ENCODE peak calls at places on chromosome 4, in four cellular contexts. One of them, this sample, is unnamed.

GRCh38 chr4:39559641-39560040 is 32.4 kb upstream of the UGDH start:
- DNase-seq in HepG2: no peak
- DNase-seq in GM12878: no peak
- DNase-seq in H1: no peak
- DNase-seq in this sample: no peak

GRCh38 chr4:159487284-159487747 is 384.4 kb downstream of the RAPGEF2 start:
- DNase-seq in HepG2: peak; percentile 68
- DNase-seq in GM12878: peak; percentile 17
- DNase-seq in H1: peak; percentile 21
- DNase-seq in this sample: peak; percentile 55

GRCh38 chr4:185396724-185397402 is at the start of gene ANKRD37:
- DNase-seq in HepG2: peak; percentile 68
- DNase-seq in GM12878: no peak
- DNase-seq in H1: no peak
- DNase-seq in this sample: no peak

GRCh38 chr4:87270144-87270543 is 49.7 kb upstream of the KLHL8 start:
- DNase-seq in HepG2: peak; percentile 62
- DNase-seq in GM12878: no peak
- DNase-seq in H1: peak; percentile 9
- DNase-seq in this sample: peak; percentile 11

GRCh38 chr4:46389301-46389761 is 597 bp downstream of the GABRA2 start:
- DNase-seq in HepG2: peak; percentile 2
- DNase-seq in GM12878: no peak
- DNase-seq in H1: no peak
- DNase-seq in this sample: no peak

GRCh38 chr4:84985952-84986351 is 19.5 kb upstream of the WDFY3 start:
- DNase-seq in HepG2: peak; percentile 6
- DNase-seq in GM12878: no peak
- DNase-seq in H1: no peak
- DNase-seq in this sample: no peak

GRCh38 chr4:53702334-53703266 is 111.3 kb upstream of the LNX1 start:
- DNase-seq in HepG2: peak; percentile 63
- DNase-seq in GM12878: peak; percentile 88
- DNase-seq in H1: no peak
- DNase-seq in this sample: no peak

GRCh38 chr4:164768516-164768915 is 14.6 kb downstream of the SMIM31 start:
- DNase-seq in HepG2: no peak
- DNase-seq in GM12878: no peak
- DNase-seq in H1: no peak
- DNase-seq in this sample: no peak

GRCh38 chr4:28469387-28469786 is 1608.7 kb downstream of the STIM2 start:
- DNase-seq in HepG2: no peak
- DNase-seq in GM12878: no peak
- DNase-seq in H1: no peak
- DNase-seq in this sample: no peak

GRCh38 chr4:39169426-39169825 is 12.9 kb upstream of the WDR19 start:
- DNase-seq in HepG2: no peak
- DNase-seq in GM12878: no peak
- DNase-seq in H1: no peak
- DNase-seq in this sample: no peak

GRCh38 chr4:87978656-87979055 is 3.1 kb downstream of the SPP1 start:
- DNase-seq in HepG2: no peak
- DNase-seq in GM12878: no peak
- DNase-seq in H1: no peak
- DNase-seq in this sample: no peak

GRCh38 chr4:105236202-105236916 is 89.7 kb downstream of the TET2 start:
- DNase-seq in HepG2: no peak
- DNase-seq in GM12878: peak; percentile 68
- DNase-seq in H1: no peak
- DNase-seq in this sample: no peak

GRCh38 chr4:165872443-165873297 is at the start of gene TLL1:
- DNase-seq in HepG2: no peak
- DNase-seq in GM12878: no peak
- DNase-seq in H1: no peak
- DNase-seq in this sample: no peak

GRCh38 chr4:40189997-40190396 is 6.8 kb upstream of the RHOH start:
- DNase-seq in HepG2: no peak
- DNase-seq in GM12878: no peak
- DNase-seq in H1: no peak
- DNase-seq in this sample: no peak

GRCh38 chr4:40550900-40551546 is 78.6 kb downstream of the RBM47 start:
- DNase-seq in HepG2: peak; percentile 54
- DNase-seq in GM12878: peak; percentile 76
- DNase-seq in H1: no peak
- DNase-seq in this sample: no peak

GRCh38 chr4:15469402-15470148 is at the start of gene CC2D2A:
- DNase-seq in HepG2: no peak
- DNase-seq in GM12878: no peak
- DNase-seq in H1: no peak
- DNase-seq in this sample: peak; percentile 46

GRCh38 chr4:89640620-89641366 is 196.2 kb downstream of the SNCA start:
- DNase-seq in HepG2: peak; percentile 80
- DNase-seq in GM12878: no peak
- DNase-seq in H1: peak; percentile 91
- DNase-seq in this sample: peak; percentile 63

GRCh38 chr4:146165840-146166239 is 9.7 kb upstream of the LSM6 start:
- DNase-seq in HepG2: no peak
- DNase-seq in GM12878: no peak
- DNase-seq in H1: no peak
- DNase-seq in this sample: no peak

DNA sequence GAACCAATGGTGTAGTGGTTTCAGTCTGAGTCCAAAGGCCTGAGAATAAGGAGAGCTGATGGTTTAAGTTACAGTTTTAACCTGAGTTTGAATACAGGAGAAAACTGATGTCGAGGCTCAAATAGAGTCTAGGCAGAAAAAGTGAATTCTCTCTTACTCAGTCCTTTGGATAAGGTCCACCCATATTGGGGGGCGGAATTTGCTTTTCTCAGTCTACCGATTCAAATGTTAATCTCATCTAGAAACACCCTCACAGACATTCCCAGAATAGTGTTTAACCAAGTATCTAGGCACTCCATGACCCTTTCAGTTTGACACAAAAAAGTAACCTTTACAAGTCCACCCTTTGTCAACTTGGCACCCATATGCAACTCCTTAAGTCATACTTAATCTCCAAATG is 216.0 kb downstream of the GRID2 start:
- DNase-seq in HepG2: no peak
- DNase-seq in GM12878: no peak
- DNase-seq in H1: no peak
- DNase-seq in this sample: peak; percentile 22
- H3K4me3 ChIP-seq in HepG2: no peak overlapping the region
- H3K4me3 ChIP-seq in GM12878: no peak overlapping the region
- H3K4me3 ChIP-seq in H1: no peak overlapping the region
- H3K4me3 ChIP-seq in this sample: no peak overlapping the region

GRCh38 chr4:35511851-35512250 is 732.5 kb downstream of the ARAP2 start:
- DNase-seq in HepG2: no peak
- DNase-seq in GM12878: no peak
- DNase-seq in H1: no peak
- DNase-seq in this sample: no peak
- TF ChIP-seq YY1 in HepG2: no peak
- TF ChIP-seq YY1 in GM12878: no peak
- TF ChIP-seq YY1 in H1: no peak
- TF ChIP-seq YY1 in this sample: no peak

DNA sequence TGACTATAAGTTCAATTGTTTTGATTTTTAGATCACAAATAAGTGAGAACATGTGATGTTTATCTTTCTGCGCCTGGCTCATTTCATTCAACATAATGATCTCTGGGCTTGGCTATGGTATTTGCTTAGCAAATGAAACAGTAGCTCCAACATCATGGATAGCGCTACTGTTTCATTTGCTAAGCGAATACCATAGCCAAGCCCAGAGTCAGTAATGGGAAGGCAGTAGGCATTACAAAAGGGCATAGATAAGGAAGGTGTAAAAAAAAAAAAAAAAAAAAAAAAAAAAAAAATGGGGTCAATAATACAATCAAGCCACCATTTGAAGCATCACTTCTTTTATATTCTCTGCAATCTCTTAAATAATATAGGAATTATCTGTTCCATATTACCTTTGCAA is 468.9 kb upstream of the ATOH1 start:
- DNase-seq in HepG2: no peak
- DNase-seq in GM12878: no peak
- DNase-seq in H1: no peak
- DNase-seq in this sample: no peak
- TF ChIP-seq SUZ12 in HepG2: no peak
- TF ChIP-seq SUZ12 in GM12878: no peak
- TF ChIP-seq SUZ12 in H1: no peak
- TF ChIP-seq SUZ12 in this sample: no peak

GRCh38 chr4:43126595-43126994 is 234.1 kb downstream of the GRXCR1 start:
- DNase-seq in HepG2: no peak
- DNase-seq in GM12878: no peak
- DNase-seq in H1: no peak
- DNase-seq in this sample: no peak

GRCh38 chr4:43136752-43137151 is 244.2 kb downstream of the GRXCR1 start:
- DNase-seq in HepG2: no peak
- DNase-seq in GM12878: no peak
- DNase-seq in H1: no peak
- DNase-seq in this sample: no peak

GRCh38 chr4:43133566-43133965 is 241.1 kb downstream of the GRXCR1 start:
- DNase-seq in HepG2: no peak
- DNase-seq in GM12878: no peak
- DNase-seq in H1: no peak
- DNase-seq in this sample: no peak

GRCh38 chr4:43130228-43131021 is 237.9 kb downstream of the GRXCR1 start:
- DNase-seq in HepG2: no peak
- DNase-seq in GM12878: no peak
- DNase-seq in H1: no peak
- DNase-seq in this sample: no peak

GRCh38 chr4:43132010-43132582 is 239.6 kb downstream of the GRXCR1 start:
- DNase-seq in HepG2: peak; percentile 42
- DNase-seq in GM12878: peak; percentile 3
- DNase-seq in H1: no peak
- DNase-seq in this sample: peak; percentile 18
- H3K4me3 ChIP-seq in HepG2: no peak overlapping the region
- H3K4me3 ChIP-seq in GM12878: no peak overlapping the region
- H3K4me3 ChIP-seq in H1: no peak overlapping the region
- H3K4me3 ChIP-seq in this sample: no peak overlapping the region

DNA sequence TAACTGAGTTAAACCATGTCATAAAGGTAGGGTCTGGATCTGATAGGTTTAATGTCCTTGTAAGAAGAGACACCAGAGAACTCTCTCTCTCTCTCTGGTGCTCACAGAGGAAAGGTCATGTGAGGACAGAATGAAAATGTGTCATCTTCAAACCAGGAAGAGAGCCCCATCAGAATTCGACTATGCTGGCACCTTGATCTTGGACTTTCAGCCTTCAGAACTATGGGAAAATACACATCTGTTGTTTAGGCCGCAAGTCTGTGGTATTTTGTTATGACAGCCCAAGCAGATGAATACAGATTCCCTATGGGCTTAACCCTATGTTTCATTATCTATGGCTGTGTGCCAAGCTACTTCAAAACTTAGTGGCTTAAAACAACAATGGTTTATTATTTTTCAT is 105.5 kb upstream of the DDIT4L start:
- DNase-seq in HepG2: no peak
- DNase-seq in GM12878: no peak
- DNase-seq in H1: no peak
- DNase-seq in this sample: no peak
- TF ChIP-seq YY1 in HepG2: no peak
- TF ChIP-seq YY1 in GM12878: no peak
- TF ChIP-seq YY1 in H1: no peak
- TF ChIP-seq YY1 in this sample: no peak

DNA sequence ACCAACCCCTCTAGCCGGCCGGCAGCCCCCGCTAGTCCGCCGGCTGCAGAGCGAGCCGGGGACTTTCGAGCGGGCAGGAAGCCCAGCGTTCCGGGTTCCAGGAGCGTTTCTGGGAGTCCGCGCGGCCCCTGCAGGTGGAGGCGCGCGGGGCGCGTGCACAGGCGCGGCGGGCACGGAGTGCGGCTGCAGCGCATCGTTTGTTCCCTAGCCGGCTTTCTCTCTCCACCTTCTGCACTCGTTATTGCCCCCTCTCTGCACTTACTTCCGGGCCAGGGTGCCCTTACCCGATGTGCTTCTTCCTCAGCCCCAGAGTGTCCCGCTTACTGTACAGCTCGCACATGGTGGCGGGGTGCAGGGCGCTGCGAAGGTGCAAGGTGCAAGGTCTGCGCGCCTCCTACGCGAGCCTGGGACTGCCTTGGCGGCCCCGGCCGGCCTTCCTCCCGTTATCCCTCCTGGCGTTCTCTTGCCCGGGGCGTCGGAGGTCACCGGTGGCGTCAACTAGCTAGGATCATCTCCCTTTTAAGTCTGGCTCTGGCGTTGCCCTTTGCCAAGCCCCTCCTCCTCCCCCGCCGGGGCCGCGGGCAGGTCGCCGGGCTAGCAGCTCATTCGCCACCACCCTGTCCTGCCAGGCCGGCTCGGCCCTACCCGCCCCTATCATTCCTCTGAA is at the start of gene ETNPPL:
- DNase-seq in HepG2: peak; percentile 21
- DNase-seq in GM12878: no peak
- DNase-seq in H1: peak; percentile 29
- DNase-seq in this sample: peak; percentile 22
- TF ChIP-seq SUZ12 in HepG2: no peak
- TF ChIP-seq SUZ12 in GM12878: no peak
- TF ChIP-seq SUZ12 in H1: peak; percentile 50
- TF ChIP-seq SUZ12 in this sample: no peak

GRCh38 chr4:153764611-153765368 is 5.0 kb upstream of the RNF175 start:
- DNase-seq in HepG2: no peak
- DNase-seq in GM12878: no peak
- DNase-seq in H1: no peak
- DNase-seq in this sample: no peak
- H3K4me3 ChIP-seq in HepG2: no peak overlapping the region
- H3K4me3 ChIP-seq in GM12878: no peak overlapping the region
- H3K4me3 ChIP-seq in H1: no peak overlapping the region
- H3K4me3 ChIP-seq in this sample: no peak overlapping the region

GRCh38 chr4:71338846-71339593 is at the start of gene SLC4A4:
- DNase-seq in HepG2: no peak
- DNase-seq in GM12878: peak; percentile 70
- DNase-seq in H1: no peak
- DNase-seq in this sample: no peak

GRCh38 chr4:71346710-71347109 is 7.9 kb downstream of the SLC4A4 start:
- DNase-seq in HepG2: no peak
- DNase-seq in GM12878: no peak
- DNase-seq in H1: no peak
- DNase-seq in this sample: no peak

GRCh38 chr4:71344067-71344466 is 5.2 kb downstream of the SLC4A4 start:
- DNase-seq in HepG2: no peak
- DNase-seq in GM12878: no peak
- DNase-seq in H1: no peak
- DNase-seq in this sample: no peak
- TF ChIP-seq YY1 in HepG2: no peak
- TF ChIP-seq YY1 in GM12878: no peak
- TF ChIP-seq YY1 in H1: no peak
- TF ChIP-seq YY1 in this sample: no peak